ENCODE peak calls at places on chromosomes 2 and 18, in five cellular contexts. T is stomach; A is CD4-positive, alpha-beta memory T cell; J is H9; M is GM23248. G is an unnamed sample.

GRCh38 chr2:20626698-20627471 is 24.0 kb downstream of the HS1BP3 start:
- DNase-seq in T (no peak), A (no peak), J (no peak), M (no peak), G (no peak)

GRCh38 chr2:109289823-109290222 is 160.8 kb downstream of the SH3RF3 start:
- DNase-seq in T (no peak), A (no peak), J (no peak), M (no peak), G (no peak)

GRCh38 chr2:236403125-236403524 is 138.9 kb upstream of the ASB18 start:
- DNase-seq in T (no peak), A (no peak), J (no peak), M (no peak), G (no peak)

GRCh38 chr2:163664610-163665009 is 71.2 kb downstream of the FIGN start:
- DNase-seq in T (no peak), A (no peak), J (no peak), M (peak; percentile 77), G (no peak)

GRCh38 chr2:160747771-160748170 is 254.2 kb upstream of the RBMS1 start:
- DNase-seq in T (no peak), A (no peak), J (no peak), M (peak; percentile 90), G (no peak)

GRCh38 chr2:108548221-108549003 is 14.1 kb downstream of the LIMS1 start:
- DNase-seq in T (no peak), A (no peak), J (no peak), M (no peak), G (no peak)

GRCh38 chr18:65093341-65093740 is 657.5 kb upstream of the CDH7 start:
- DNase-seq in T (no peak), A (no peak), J (no peak), M (no peak), G (no peak)

GRCh38 chr2:103847276-103847675 is 1006.6 kb upstream of the POU3F3 start:
- DNase-seq in T (no peak), A (no peak), J (no peak), M (no peak), G (no peak)

GRCh38 chr18:54946149-54946581 is 13.1 kb downstream of the CCDC68 start:
- DNase-seq in T (peak; percentile 75), A (peak; percentile 35), J (no peak), M (peak; percentile 5), G (peak; percentile 16)

GRCh38 chr2:67234443-67234842 is 162.7 kb upstream of the ETAA1 start:
- DNase-seq in T (no peak), A (no peak), J (peak; percentile 36), M (peak; percentile 71), G (no peak)

GRCh38 chr2:47214990-47215389 is 59.9 kb upstream of the STPG4 start:
- DNase-seq in T (no peak), A (no peak), J (no peak), M (no peak), G (no peak)

GRCh38 chr2:182066439-182067061 is 80.9 kb downstream of the PPP1R1C start:
- DNase-seq in T (no peak), A (no peak), J (no peak), M (peak; percentile 80), G (no peak)

GRCh38 chr2:206979365-206979764 is 40.0 kb downstream of the CPO start:
- DNase-seq in T (no peak), A (no peak), J (no peak), M (no peak), G (no peak)

GRCh38 chr2:42954227-42954962 is 162.0 kb upstream of the HAAO start:
- DNase-seq in T (no peak), A (no peak), J (no peak), M (no peak), G (no peak)

GRCh38 chr2:48715956-48716355 is 39.6 kb downstream of the LHCGR start:
- DNase-seq in T (no peak), A (no peak), J (no peak), M (no peak), G (no peak)

GRCh38 chr2:226410212-226410611 is 389.4 kb downstream of the IRS1 start:
- DNase-seq in T (no peak), A (no peak), J (no peak), M (no peak), G (no peak)

GRCh38 chr2:232776435-232776834 is at the start of gene KCNJ13:
- DNase-seq in T (no peak), A (no peak), J (no peak), M (no peak), G (no peak)

GRCh38 chr2:200749631-200750322 is 61.9 kb upstream of the BZW1 start:
- DNase-seq in T (no peak), A (no peak), J (no peak), M (no peak), G (no peak)

GRCh38 chr2:219958941-219959340 is 331.5 kb downstream of the SLC4A3 start:
- DNase-seq in T (no peak), A (no peak), J (no peak), M (no peak), G (no peak)

GRCh38 chr2:212354382-212354781 is 184.2 kb downstream of the ERBB4 start:
- DNase-seq in T (no peak), A (no peak), J (no peak), M (no peak), G (no peak)

GRCh38 chr2:228771306-228771705 is 499.8 kb downstream of the PID1 start:
- DNase-seq in T (no peak), A (no peak), J (no peak), M (no peak), G (no peak)

GRCh38 chr2:64502860-64503259 is 21.3 kb upstream of the AFTPH start:
- DNase-seq in T (no peak), A (no peak), J (no peak), M (no peak), G (no peak)

GRCh38 chr2:150403457-150403856 is 84.0 kb downstream of the RND3 start:
- DNase-seq in T (no peak), A (no peak), J (no peak), M (no peak), G (peak; percentile 26)

GRCh38 chr2:241680827-241681599 is 5.6 kb downstream of the DTYMK start:
- DNase-seq in T (no peak), A (no peak), J (no peak), M (peak; percentile 99), G (no peak)

GRCh38 chr18:65498605-65499004 is 252.2 kb upstream of the CDH7 start:
- DNase-seq in T (no peak), A (no peak), J (peak; percentile 32), M (no peak), G (no peak)

GRCh38 chr18:9734189-9734588 is 26.1 kb downstream of the RAB31 start:
- DNase-seq in T (no peak), A (no peak), J (no peak), M (no peak), G (no peak)

GRCh38 chr2:127101048-127101611 is 5.8 kb downstream of the BIN1 start:
- DNase-seq in T (no peak), A (no peak), J (no peak), M (no peak), G (no peak)

GRCh38 chr2:53787255-53787910 is 539 bp downstream of the ERLEC1 start:
- DNase-seq in T (no peak), A (no peak), J (no peak), M (peak; percentile 72), G (no peak)

GRCh38 chr2:184859187-184859586 is 260.9 kb downstream of the ZNF804A start:
- DNase-seq in T (no peak), A (no peak), J (no peak), M (no peak), G (no peak)
- H3K9me3 ChIP-seq in T (peaks cover 33% of the 10 kb centered on the region), A (peaks cover 7% of the 10 kb centered on the region), J (no peaks in the 10 kb centered on the region), M (no peaks in the 10 kb centered on the region), G (no peaks in the 10 kb centered on the region)

DNA sequence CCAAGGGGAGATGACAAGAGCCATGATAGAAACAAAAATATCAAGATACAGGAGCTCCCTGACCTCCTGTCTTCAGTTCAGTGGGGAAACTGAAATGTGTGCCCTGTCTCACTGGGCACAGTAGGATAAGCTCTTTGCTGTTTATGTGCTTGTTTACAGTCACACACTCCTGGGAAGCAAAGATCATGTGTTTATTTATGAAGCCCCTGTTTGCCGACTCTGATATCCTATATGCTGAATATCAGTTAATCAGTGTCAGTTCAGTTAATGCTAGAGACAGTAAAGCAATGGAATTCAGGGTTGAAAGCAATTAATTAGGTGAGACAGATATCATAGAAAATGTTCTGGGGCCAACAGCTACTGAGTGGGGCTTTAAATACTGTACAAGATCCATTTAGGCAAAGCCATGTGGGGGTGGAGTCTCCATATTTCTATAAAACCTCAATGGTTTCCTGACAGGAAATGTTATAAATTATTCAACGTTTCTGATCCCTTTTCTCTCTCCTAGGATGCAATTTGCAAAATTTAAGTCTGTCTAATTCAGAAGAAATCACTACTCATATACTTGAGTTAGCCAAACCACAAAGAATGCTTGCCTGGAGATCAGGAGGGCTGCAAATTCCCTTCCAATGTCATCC is 551.4 kb downstream of the CMPK2 start:
- DNase-seq in T (no peak), A (no peak), J (no peak), M (no peak), G (no peak)
- H3K27me3 ChIP-seq in T (no peaks in the 10 kb centered on the region), A (no peaks in the 10 kb centered on the region), J (no peaks in the 10 kb centered on the region), M (no peaks in the 10 kb centered on the region), G (no peaks in the 10 kb centered on the region)

GRCh38 chr2:227607969-227608368 is 6.7 kb downstream of the SCYGR3 start:
- DNase-seq in T (no peak), A (no peak), J (no peak), M (peak; percentile 20), G (no peak)

GRCh38 chr2:227613272-227613660 is 1.4 kb downstream of the SCYGR3 start:
- DNase-seq in T (no peak), A (no peak), J (no peak), M (no peak), G (no peak)

GRCh38 chr2:227608469-227609338 is 5.9 kb downstream of the SCYGR3 start:
- DNase-seq in T (no peak), A (peak; percentile 4), J (no peak), M (no peak), G (no peak)

GRCh38 chr2:227612546-227613271 is 1.9 kb downstream of the SCYGR3 start:
- DNase-seq in T (no peak), A (no peak), J (no peak), M (no peak), G (no peak)

GRCh38 chr2:227610123-227610522 is 4.5 kb downstream of the SCYGR3 start:
- DNase-seq in T (no peak), A (no peak), J (no peak), M (no peak), G (no peak)
- H3K27ac ChIP-seq in T (no peak overlapping the region), A (no peak overlapping the region), J (no peak overlapping the region), M (no peak overlapping the region), G (no peak overlapping the region)

DNA sequence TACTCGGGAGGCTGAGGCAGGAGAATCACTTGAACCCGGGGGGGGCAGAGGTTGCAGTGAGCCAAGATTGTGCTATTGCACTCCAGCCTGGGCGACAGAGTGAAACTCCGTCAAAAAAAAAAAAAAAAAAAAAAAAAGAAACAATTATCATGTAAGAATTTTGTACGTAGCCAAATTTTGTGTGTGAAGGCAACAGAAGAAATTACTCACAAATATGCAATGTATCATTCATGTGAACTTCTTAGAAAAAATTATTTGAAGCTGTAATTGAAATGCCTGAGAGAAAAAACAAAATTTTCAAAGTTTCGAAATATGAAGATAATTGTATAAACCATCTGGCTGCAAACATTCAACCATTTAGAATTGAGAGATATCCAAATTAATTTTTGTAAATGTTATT is 204.8 kb upstream of the PARD3B start:
- DNase-seq in T (no peak), A (no peak), J (no peak), M (peak; percentile 63), G (no peak)
- H3K9me3 ChIP-seq in T (no peaks in the 10 kb centered on the region), A (no peaks in the 10 kb centered on the region), J (no peaks in the 10 kb centered on the region), M (no peaks in the 10 kb centered on the region), G (no peaks in the 10 kb centered on the region)

GRCh38 chr2:41828052-41828643 is 219.7 kb upstream of the PKDCC start:
- DNase-seq in T (no peak), A (no peak), J (no peak), M (no peak), G (no peak)
- H3K27me3 ChIP-seq in T (peaks cover 31% of the 10 kb centered on the region), A (peaks cover 9% of the 10 kb centered on the region), J (no peaks in the 10 kb centered on the region), M (peaks cover 4% of the 10 kb centered on the region), G (peaks cover 25% of the 10 kb centered on the region)

GRCh38 chr2:17791121-17791902 is 24.9 kb upstream of the MSGN1 start:
- DNase-seq in T (no peak), A (no peak), J (no peak), M (peak; percentile 42), G (no peak)
- H3K27ac ChIP-seq in T (no peak overlapping the region), A (no peak overlapping the region), J (no peak overlapping the region), M (no peak overlapping the region), G (no peak overlapping the region)

G was measured in CD4-positive, CD25-positive, alpha-beta regulatory T cell.